ENCODE peak calls at places on chromosomes 7 and 10, in ten cellular contexts. D, T, O, R, N, W, G, H, A and M are unnamed samples.

GRCh38 chr7:77537136-77537594 is at the start of gene PTPN12:
- DNase-seq in D (no peak), T (no peak), O (peak), R (peak), N (no peak), W (no peak), G (no peak), H (no peak), A (peak), M (no peak)

GRCh38 chr10:4359003-4359402 is 467.0 kb upstream of the AKR1E2 start:
- DNase-seq in D (no peak), T (peak), O (no peak), R (no peak), N (no peak), W (no peak), G (no peak), H (no peak), A (peak), M (no peak)

GRCh38 chr10:130301026-130301892 is 165.1 kb downstream of the GLRX3 start:
- DNase-seq in D (no peak), T (peak), O (no peak), R (no peak), N (no peak), W (peak), G (no peak), H (no peak), A (no peak), M (no peak)

GRCh38 chr7:17680026-17680425 is 260.3 kb downstream of the SNX13 start:
- DNase-seq in D (peak), T (peak), O (peak), R (peak), N (peak), W (peak), G (peak), H (no peak), A (peak), M (peak)

GRCh38 chr7:133252858-133253521 is at the start of gene EXOC4:
- DNase-seq in D (peak), T (peak), O (peak), R (peak), N (peak), W (peak), G (peak), H (peak), A (peak), M (peak)

GRCh38 chr10:22479419-22479818 is 134.1 kb downstream of the SPAG6 start:
- DNase-seq in D (peak), T (no peak), O (peak), R (no peak), N (no peak), W (no peak), G (no peak), H (no peak), A (no peak), M (no peak)

GRCh38 chr10:76333331-76333730 is 901.9 kb downstream of the LRMDA start:
- DNase-seq in D (no peak), T (no peak), O (no peak), R (no peak), N (no peak), W (no peak), G (no peak), H (no peak), A (no peak), M (no peak)

GRCh38 chr10:123150986-123151738 is 3.0 kb upstream of the BUB3 start:
- DNase-seq in D (peak), T (no peak), O (peak), R (no peak), N (no peak), W (peak), G (no peak), H (no peak), A (no peak), M (no peak)

GRCh38 chr10:62594093-62594520 is 210.4 kb upstream of the ADO start:
- DNase-seq in D (peak), T (peak), O (peak), R (no peak), N (peak), W (peak), G (peak), H (peak), A (no peak), M (no peak)

GRCh38 chr7:152881893-152882292 is 122.3 kb downstream of the ACTR3B start:
- DNase-seq in D (no peak), T (no peak), O (no peak), R (no peak), N (no peak), W (no peak), G (no peak), H (no peak), A (no peak), M (no peak)

GRCh38 chr7:144791488-144791887 is 44.4 kb downstream of the TPK1 start:
- DNase-seq in D (no peak), T (no peak), O (no peak), R (no peak), N (no peak), W (no peak), G (no peak), H (no peak), A (no peak), M (no peak)

GRCh38 chr7:139631520-139632031 is 108.1 kb downstream of the CLEC2L start:
- DNase-seq in D (no peak), T (no peak), O (no peak), R (no peak), N (no peak), W (no peak), G (no peak), H (no peak), A (no peak), M (no peak)

GRCh38 chr7:1545417-1546246 is 10.4 kb downstream of the TMEM184A start:
- DNase-seq in D (no peak), T (no peak), O (no peak), R (no peak), N (no peak), W (no peak), G (no peak), H (no peak), A (no peak), M (no peak)

GRCh38 chr10:62684911-62685310 is 119.6 kb upstream of the ADO start:
- DNase-seq in D (no peak), T (no peak), O (no peak), R (no peak), N (no peak), W (no peak), G (no peak), H (no peak), A (no peak), M (no peak)

GRCh38 chr10:114286971-114287370 is 47.9 kb downstream of the VWA2 start:
- DNase-seq in D (no peak), T (no peak), O (no peak), R (peak), N (no peak), W (no peak), G (no peak), H (no peak), A (no peak), M (no peak)

GRCh38 chr7:151046603-151047573 is 1.4 kb upstream of the ASIC3 start:
- DNase-seq in D (no peak), T (peak), O (peak), R (no peak), N (peak), W (peak), G (no peak), H (no peak), A (no peak), M (no peak)

GRCh38 chr10:86651021-86651471 is 3.3 kb upstream of the OPN4 start:
- DNase-seq in D (no peak), T (no peak), O (no peak), R (peak), N (no peak), W (no peak), G (no peak), H (no peak), A (no peak), M (no peak)

GRCh38 chr10:30493609-30494530 is 59.9 kb downstream of the MAP3K8 start:
- DNase-seq in D (peak), T (peak), O (peak), R (peak), N (no peak), W (peak), G (peak), H (peak), A (no peak), M (no peak)

GRCh38 chr10:68870545-68871104 is 30.5 kb upstream of the DDX50 start:
- DNase-seq in D (peak), T (no peak), O (no peak), R (no peak), N (no peak), W (no peak), G (no peak), H (no peak), A (no peak), M (no peak)

GRCh38 chr7:19112290-19113000 is 5.0 kb downstream of the TWIST1 start:
- DNase-seq in D (no peak), T (peak), O (peak), R (peak), N (no peak), W (peak), G (no peak), H (no peak), A (peak), M (no peak)

GRCh38 chr7:55187701-55188491 is 169.1 kb downstream of the EGFR start:
- DNase-seq in D (no peak), T (peak), O (no peak), R (peak), N (peak), W (no peak), G (peak), H (peak), A (no peak), M (no peak)

GRCh38 chr10:132963430-132963960 is 21.1 kb upstream of the CFAP46 start:
- DNase-seq in D (no peak), T (no peak), O (no peak), R (peak), N (no peak), W (no peak), G (no peak), H (no peak), A (no peak), M (no peak)

GRCh38 chr10:132961864-132962622 is 19.7 kb upstream of the CFAP46 start:
- DNase-seq in D (peak), T (peak), O (peak), R (peak), N (peak), W (peak), G (peak), H (peak), A (peak), M (peak)

GRCh38 chr10:132961420-132961803 is 19.0 kb upstream of the CFAP46 start:
- DNase-seq in D (no peak), T (no peak), O (no peak), R (peak), N (no peak), W (no peak), G (no peak), H (no peak), A (no peak), M (no peak)

GRCh38 chr10:132964231-132964630 is 21.9 kb upstream of the CFAP46 start:
- DNase-seq in D (no peak), T (no peak), O (no peak), R (peak), N (no peak), W (no peak), G (no peak), H (no peak), A (no peak), M (no peak)

GRCh38 chr10:132962623-132963429 is 20.5 kb upstream of the CFAP46 start:
- DNase-seq in D (no peak), T (peak), O (peak), R (no peak), N (no peak), W (peak), G (no peak), H (no peak), A (no peak), M (no peak)
- H3K4me3 ChIP-seq in D (peak), T (peak), O (peak), R (peak), N (peak), W (peak), G (peak), H (peak), A (peak), M (peak)

GRCh38 chr10:119135517-119135890 is 30.0 kb downstream of the SFXN4 start:
- DNase-seq in D (no peak), T (peak), O (peak), R (peak), N (peak), W (no peak), G (no peak), H (no peak), A (no peak), M (no peak)

GRCh38 chr10:119129721-119130120 is 25.8 kb downstream of the DENND10 start:
- DNase-seq in D (no peak), T (no peak), O (no peak), R (peak), N (no peak), W (no peak), G (no peak), H (no peak), A (no peak), M (no peak)

GRCh38 chr10:119136084-119136483 is 29.4 kb downstream of the SFXN4 start:
- DNase-seq in D (no peak), T (no peak), O (peak), R (peak), N (no peak), W (no peak), G (no peak), H (no peak), A (no peak), M (no peak)

GRCh38 chr10:119131512-119132240 is 27.8 kb downstream of the DENND10 start:
- DNase-seq in D (peak), T (peak), O (peak), R (peak), N (no peak), W (no peak), G (no peak), H (no peak), A (no peak), M (no peak)

DNA sequence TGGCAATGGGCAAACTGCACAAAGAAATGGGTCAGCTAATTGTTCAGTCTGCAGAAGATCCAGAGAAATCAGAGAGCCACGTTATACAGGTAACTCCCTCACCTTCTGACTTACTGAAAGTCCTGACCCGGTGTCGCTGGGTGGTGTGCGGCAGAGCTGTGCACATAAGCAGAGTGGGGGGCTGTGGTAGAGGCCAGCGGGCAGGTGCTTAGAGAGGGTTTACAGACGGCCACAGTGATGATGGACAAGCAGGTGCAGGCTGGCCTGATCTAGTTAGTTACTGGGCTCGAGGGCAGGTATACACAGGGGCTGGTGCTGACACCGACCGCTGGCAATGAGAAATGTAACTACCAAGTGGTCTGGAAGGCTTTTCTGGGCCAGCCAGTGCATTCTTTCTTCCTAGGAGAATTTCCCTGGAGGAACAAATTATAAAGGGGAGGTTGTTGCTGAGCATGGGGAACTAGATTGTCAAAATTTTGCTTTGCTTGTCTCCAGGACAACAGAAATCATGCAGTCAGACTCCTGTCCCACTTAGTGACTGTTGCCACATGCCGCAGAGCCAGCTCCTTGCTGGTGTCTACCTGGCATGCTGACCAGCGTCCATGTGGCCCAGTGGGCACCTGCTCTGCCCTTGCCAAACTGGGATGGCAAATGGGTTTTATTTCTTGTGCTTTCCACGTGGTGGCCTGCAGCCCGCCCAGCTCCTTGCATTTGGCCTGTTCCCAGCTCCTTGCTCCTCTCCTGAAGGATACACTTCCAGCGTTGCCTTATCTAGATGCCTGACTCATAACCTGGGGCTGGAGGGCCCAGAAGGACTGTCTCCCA is 28.8 kb downstream of the DENND10 start:
- DNase-seq in D (no peak), T (no peak), O (no peak), R (peak), N (no peak), W (no peak), G (no peak), H (no peak), A (no peak), M (no peak)
- H3K4me3 ChIP-seq in D (no peak), T (no peak), O (no peak), R (no peak), N (no peak), W (no peak), G (no peak), H (no peak), A (no peak), M (no peak)

DNA sequence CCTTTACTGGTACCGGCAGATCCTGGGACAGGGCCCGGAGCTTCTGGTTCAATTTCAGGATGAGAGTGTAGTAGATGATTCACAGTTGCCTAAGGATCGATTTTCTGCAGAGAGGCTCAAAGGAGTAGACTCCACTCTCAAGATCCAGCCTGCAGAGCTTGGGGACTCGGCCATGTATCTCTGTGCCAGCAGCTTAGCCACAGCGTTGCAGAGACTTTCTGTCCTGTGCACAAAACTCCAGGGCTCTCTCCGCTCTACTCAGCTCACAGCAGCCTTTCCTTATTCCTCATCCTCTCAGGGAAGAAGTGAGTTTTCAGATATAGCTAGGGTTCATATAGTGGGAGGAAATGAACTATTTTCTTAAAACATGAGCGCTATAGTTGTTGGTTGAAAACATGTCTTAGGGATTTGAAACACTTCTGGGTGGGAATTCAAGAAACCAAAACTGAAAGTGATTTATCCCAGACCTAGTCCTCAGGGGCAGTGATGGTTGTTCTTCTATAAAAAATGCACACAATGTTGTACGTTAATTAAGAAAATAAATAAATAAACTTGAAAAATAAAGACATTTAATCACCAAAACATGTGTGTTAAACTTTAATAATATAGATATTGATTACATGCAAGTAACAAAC is 150.2 kb upstream of the PRSS58 start:
- DNase-seq in D (no peak), T (peak), O (no peak), R (no peak), N (no peak), W (no peak), G (no peak), H (no peak), A (no peak), M (no peak)
- H3K4me3 ChIP-seq in D (no peak), T (peak), O (peak), R (no peak), N (no peak), W (peak), G (no peak), H (no peak), A (no peak), M (no peak)

GRCh38 chr7:157974678-157975230 is 612.9 kb downstream of the PTPRN2 start:
- DNase-seq in D (no peak), T (no peak), O (no peak), R (no peak), N (no peak), W (no peak), G (no peak), H (no peak), A (no peak), M (no peak)
- H3K4me3 ChIP-seq in D (no peak), T (no peak), O (no peak), R (no peak), N (no peak), W (no peak), G (no peak), H (no peak), A (no peak), M (no peak)